ENCODE peak calls at places on chromosomes 5 and 9, in six cellular contexts. D is pancreas, J is A549, A is neural crest cell, X is neural progenitor cell, K is RWPE2. Q is an unnamed sample.
A peak's percentile ranks its signal among the peaks of the same experiment; 100 is the strongest.

GRCh38 chr5:123044926-123045617 is 8.5 kb upstream of the PPIC start:
- DNase-seq in D (no peak), J (no peak), A (no peak), X (no peak), K (no peak), Q (no peak)

GRCh38 chr9:123353984-123354591 is 1.9 kb upstream of the CRB2 start:
- DNase-seq in D (peak; percentile 62), J (peak; percentile 71), A (peak; percentile 94), X (peak; percentile 88), K (no peak), Q (peak; percentile 77)

GRCh38 chr9:122463828-122464632 is 13.7 kb downstream of the OR1J1 start:
- DNase-seq in D (no peak), J (peak; percentile 24), A (no peak), X (peak; percentile 29), K (no peak), Q (peak; percentile 63)

GRCh38 chr5:167759411-167759821 is 532.0 kb upstream of the WWC1 start:
- DNase-seq in D (no peak), J (peak; percentile 67), A (no peak), X (no peak), K (peak; percentile 99), Q (no peak)

GRCh38 chr5:72144762-72145161 is 37.5 kb downstream of the MAP1B start:
- DNase-seq in D (no peak), J (no peak), A (no peak), X (no peak), K (no peak), Q (no peak)

GRCh38 chr9:28032178-28032532 is 458.9 kb upstream of the C9orf72 start:
- DNase-seq in D (no peak), J (no peak), A (no peak), X (peak; percentile 23), K (no peak), Q (no peak)

GRCh38 chr9:90915693-90916092 is 114.1 kb downstream of the SYK start:
- DNase-seq in D (no peak), J (peak; percentile 36), A (no peak), X (peak; percentile 55), K (no peak), Q (peak; percentile 41)

GRCh38 chr9:92136184-92136858 is 21.1 kb upstream of the SPTLC1 start:
- DNase-seq in D (no peak), J (no peak), A (no peak), X (no peak), K (no peak), Q (no peak)

GRCh38 chr5:140573683-140574082 is 9.1 kb downstream of the SLC35A4 start:
- DNase-seq in D (no peak), J (no peak), A (no peak), X (no peak), K (no peak), Q (no peak)

GRCh38 chr5:129094087-129094923 is at the start of gene ISOC1:
- DNase-seq in D (peak; percentile 93), J (peak; percentile 87), A (peak; percentile 80), X (peak; percentile 96), K (peak; percentile 92), Q (peak; percentile 94)
- TF ChIP-seq CTCF in D (no peak), J (no peak), A (no peak), X (peak; percentile 34), K (peak; percentile 18), Q (no peak)

DNA sequence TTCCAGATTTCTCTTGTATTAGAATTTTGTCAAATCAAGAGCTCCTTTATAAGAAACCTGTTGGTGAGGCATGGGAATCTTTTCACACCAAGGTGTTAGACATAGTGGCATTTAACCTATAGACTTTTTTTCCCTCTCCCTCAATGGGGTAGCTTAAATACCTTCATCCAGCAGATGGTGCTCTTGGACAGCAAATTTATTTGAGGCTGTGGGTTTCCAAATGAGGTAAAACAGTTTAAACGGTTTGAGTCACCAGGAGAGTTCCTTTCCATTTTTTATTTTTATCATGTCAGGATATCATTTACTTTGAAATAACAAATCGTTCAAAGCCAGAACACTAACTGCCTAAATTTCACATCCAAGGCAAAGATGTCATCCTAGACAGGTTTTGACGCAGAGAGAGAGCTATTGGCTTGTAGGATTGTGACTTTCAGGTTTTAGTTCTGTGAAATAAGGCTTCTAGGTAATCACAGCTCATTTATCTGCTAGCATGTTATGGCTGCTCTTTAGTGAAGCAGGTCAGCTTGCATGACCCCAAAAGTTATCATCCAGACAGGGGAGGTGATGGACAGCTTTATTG is 69.7 kb downstream of the KDM4C start:
- DNase-seq in D (no peak), J (peak; percentile 47), A (peak; percentile 63), X (peak; percentile 73), K (no peak), Q (peak; percentile 50)
- TF ChIP-seq CTCF in D (no peak), J (peak; percentile 82), A (peak; percentile 82), X (peak; percentile 85), K (peak; percentile 68), Q (peak; percentile 40)

DNA sequence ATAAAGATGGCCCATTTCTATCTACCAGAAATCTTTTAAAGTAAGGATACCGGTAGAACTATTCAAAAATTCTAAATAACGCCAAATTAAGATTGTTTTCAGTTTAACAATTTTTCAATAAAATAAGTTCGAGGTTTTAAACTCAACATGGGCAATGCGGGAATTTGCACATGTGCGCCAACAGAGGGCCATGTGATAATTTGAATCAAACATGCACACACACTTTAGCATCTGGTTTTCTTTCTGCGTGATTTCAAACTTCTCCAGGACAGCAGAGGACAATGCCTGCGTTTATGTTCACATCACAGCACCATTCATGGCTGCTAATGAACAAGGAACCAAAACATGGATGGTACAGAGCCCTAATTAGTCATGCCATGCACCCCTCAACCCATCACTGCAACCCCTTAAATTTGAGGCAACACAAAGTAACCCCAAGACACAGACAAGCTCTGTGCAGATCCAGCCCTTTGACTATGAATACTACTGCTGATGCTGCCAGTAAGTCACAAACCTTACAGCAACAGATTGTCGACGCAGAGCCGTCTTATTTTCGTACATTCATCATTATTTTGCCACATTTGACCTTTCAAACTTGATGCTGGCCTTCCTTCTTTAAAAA is 2.8 kb downstream of the SHC3 start:
- DNase-seq in D (no peak), J (no peak), A (no peak), X (no peak), K (no peak), Q (no peak)
- TF ChIP-seq CTCF in D (no peak), J (no peak), A (no peak), X (no peak), K (no peak), Q (no peak)

DNA sequence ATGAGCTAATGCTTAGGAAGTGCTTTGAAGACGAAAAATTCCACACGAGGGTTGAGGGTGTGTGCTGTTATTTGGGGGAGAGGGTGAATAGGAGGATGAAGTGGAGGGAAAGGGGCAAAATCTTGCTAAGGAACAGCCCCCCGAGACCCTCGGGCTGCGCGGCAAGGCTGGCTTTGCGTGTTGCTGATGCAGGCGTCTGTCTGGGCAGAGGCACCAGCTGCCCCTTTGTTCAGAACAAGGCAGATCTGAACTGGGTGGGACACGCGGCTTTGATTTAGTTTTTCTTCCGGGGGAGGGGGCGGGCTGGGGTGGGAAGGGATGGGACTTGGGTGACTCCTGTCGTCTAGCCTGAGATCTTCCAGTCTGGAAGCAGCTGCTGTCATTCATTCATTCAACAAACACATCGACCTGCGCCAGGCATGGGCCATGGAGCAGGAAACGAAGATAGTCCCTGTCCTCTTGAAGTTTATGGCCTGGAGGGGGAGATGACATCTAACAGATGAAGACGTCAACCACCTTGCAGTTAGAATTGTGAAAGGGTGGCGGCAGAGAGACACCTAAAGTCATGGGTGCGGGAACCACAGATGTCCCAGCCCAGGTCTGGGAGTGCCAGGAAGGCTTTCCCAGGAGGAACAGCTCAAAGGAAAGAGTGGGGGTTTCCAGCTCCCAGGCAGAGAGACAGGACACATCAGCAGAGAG is 20.8 kb upstream of the IER5L start:
- DNase-seq in D (no peak), J (peak; percentile 36), A (no peak), X (no peak), K (no peak), Q (no peak)
- TF ChIP-seq CTCF in D (no peak), J (no peak), A (no peak), X (no peak), K (no peak), Q (no peak)

DNA sequence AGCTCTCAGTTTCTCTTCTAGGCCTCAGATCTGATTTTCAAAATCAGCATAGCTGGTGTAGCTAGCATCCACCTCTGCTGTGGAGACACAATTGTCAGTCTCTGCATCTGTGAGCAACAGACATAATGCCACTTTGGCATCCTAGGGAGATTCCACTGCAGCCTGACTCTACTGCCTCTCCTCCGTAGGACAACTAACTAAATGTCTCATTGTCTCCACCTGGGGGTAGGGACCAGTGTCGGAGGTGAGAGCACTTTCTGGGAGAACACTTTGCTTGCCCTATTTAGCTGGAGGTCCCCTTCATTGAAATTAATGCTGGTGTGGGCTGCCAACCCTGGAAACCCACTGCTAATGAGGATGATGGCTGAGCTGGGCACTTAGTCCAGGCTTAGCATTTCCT is 1.4 kb downstream of the PPP3R2 start:
- DNase-seq in D (no peak), J (no peak), A (no peak), X (no peak), K (no peak), Q (no peak)
- TF ChIP-seq CTCF in D (no peak), J (no peak), A (no peak), X (no peak), K (no peak), Q (no peak)

GRCh38 chr9:132235894-132236661 is 74.2 kb downstream of the NTNG2 start:
- DNase-seq in D (peak; percentile 86), J (peak; percentile 75), A (peak; percentile 88), X (peak; percentile 90), K (peak; percentile 59), Q (peak; percentile 81)

GRCh38 chr9:132237481-132237880 is 75.6 kb downstream of the NTNG2 start:
- DNase-seq in D (no peak), J (peak; percentile 23), A (no peak), X (no peak), K (peak; percentile 51), Q (no peak)

GRCh38 chr9:132238026-132238972 is 76.4 kb downstream of the NTNG2 start:
- DNase-seq in D (no peak), J (no peak), A (no peak), X (no peak), K (peak; percentile 34), Q (no peak)

GRCh38 chr9:132235125-132235524 is 73.3 kb downstream of the NTNG2 start:
- DNase-seq in D (no peak), J (no peak), A (no peak), X (no peak), K (peak; percentile 39), Q (no peak)

DNA sequence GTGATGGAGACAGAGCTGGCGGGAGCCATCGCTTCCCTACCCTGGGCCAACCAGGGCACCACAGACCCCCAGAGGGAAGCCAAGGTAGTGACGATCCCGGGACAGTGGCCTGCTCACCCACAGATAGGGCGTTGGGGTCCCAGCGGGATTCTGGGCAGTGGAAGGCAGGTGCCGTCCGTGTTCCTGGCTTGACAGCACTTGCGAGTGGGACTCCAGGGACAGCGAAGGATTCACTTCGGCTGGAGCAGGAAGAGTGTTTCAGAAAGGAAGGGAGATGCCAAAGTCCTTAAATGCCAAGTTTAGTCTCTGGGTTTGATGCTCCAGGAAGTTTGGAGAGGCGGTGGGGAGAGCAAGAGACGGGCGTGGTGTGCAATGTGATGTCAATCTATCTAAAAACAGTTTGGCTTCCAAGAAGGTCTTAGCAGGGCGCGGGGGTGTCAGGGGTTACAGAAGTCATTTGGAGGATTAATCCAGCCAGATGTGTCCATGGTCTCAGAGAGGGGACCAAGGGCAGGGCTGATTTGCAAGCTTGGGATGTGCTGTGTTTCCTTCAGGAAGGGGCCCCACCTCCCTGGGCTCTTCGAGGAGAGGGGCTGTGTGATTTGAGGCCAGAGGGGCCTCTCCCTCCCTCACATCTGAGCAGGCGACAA is 74.9 kb downstream of the NTNG2 start:
- DNase-seq in D (no peak), J (no peak), A (no peak), X (no peak), K (no peak), Q (no peak)
- TF ChIP-seq CTCF in D (no peak), J (no peak), A (peak; percentile 53), X (peak; percentile 2), K (peak; percentile 78), Q (no peak)